ENCODE peak calls at places on chromosomes 1 and 21, in six cellular contexts. Y is PC-3, K is cardiac muscle cell, B is right atrium auricular region, V is prostate gland, D is SK-N-SH. J is an unnamed sample.

GRCh38 chr1:111553199-111553598 is 49.8 kb upstream of the ADORA3 start:
- DNase-seq in Y (peak), K (no peak), B (no peak), V (no peak), D (no peak), J (no peak)

GRCh38 chr1:18807334-18808063 is 52.0 kb downstream of the TAS1R2 start:
- DNase-seq in Y (no peak), K (no peak), B (no peak), V (no peak), D (no peak), J (no peak)

GRCh38 chr1:110383311-110383990 is 7.4 kb downstream of the SLC16A4 start:
- DNase-seq in Y (peak), K (no peak), B (no peak), V (no peak), D (no peak), J (no peak)

GRCh38 chr1:186306533-186306932 is 68.5 kb downstream of the TPR start:
- DNase-seq in Y (no peak), K (no peak), B (no peak), V (no peak), D (no peak), J (no peak)

GRCh38 chr21:28487455-28488070 is 505.1 kb downstream of the LTN1 start:
- DNase-seq in Y (no peak), K (no peak), B (no peak), V (no peak), D (no peak), J (no peak)

GRCh38 chr1:38013027-38013588 is 574 bp downstream of the UTP11 start:
- DNase-seq in Y (peak), K (no peak), B (no peak), V (no peak), D (no peak), J (no peak)

GRCh38 chr1:229344139-229344538 is 1.3 kb upstream of the CCSAP start:
- DNase-seq in Y (no peak), K (no peak), B (no peak), V (no peak), D (no peak), J (no peak)

GRCh38 chr1:207890136-207890738 is 20.7 kb downstream of the CD34 start:
- DNase-seq in Y (peak), K (no peak), B (peak), V (no peak), D (no peak), J (no peak)

GRCh38 chr1:235326719-235327558 is 1.0 kb downstream of the ARID4B start:
- DNase-seq in Y (peak), K (peak), B (peak), V (peak), D (peak), J (peak)

GRCh38 chr1:168628807-168629206 is 52.4 kb downstream of the XCL1 start:
- DNase-seq in Y (peak), K (no peak), B (no peak), V (no peak), D (no peak), J (no peak)

GRCh38 chr1:213244664-213245091 is 193.6 kb downstream of the RPS6KC1 start:
- DNase-seq in Y (peak), K (peak), B (no peak), V (no peak), D (peak), J (no peak)

GRCh38 chr1:31216016-31216415 is 23.7 kb downstream of the NKAIN1 start:
- DNase-seq in Y (no peak), K (peak), B (no peak), V (peak), D (peak), J (no peak)

GRCh38 chr1:1374068-1374860 is 743 bp downstream of the AURKAIP1 start:
- DNase-seq in Y (no peak), K (no peak), B (no peak), V (no peak), D (peak), J (no peak)

GRCh38 chr1:180219776-180220175 is 10.3 kb upstream of the LHX4 start:
- DNase-seq in Y (no peak), K (no peak), B (no peak), V (no peak), D (no peak), J (no peak)

GRCh38 chr1:28716336-28716735 is 20.4 kb upstream of the YTHDF2 start:
- DNase-seq in Y (no peak), K (no peak), B (no peak), V (no peak), D (no peak), J (no peak)

GRCh38 chr1:84403362-84403761 is 5.1 kb downstream of the DNASE2B start:
- DNase-seq in Y (no peak), K (no peak), B (no peak), V (no peak), D (no peak), J (no peak)

GRCh38 chr1:2451744-2452582 is 24.1 kb upstream of the PLCH2 start:
- DNase-seq in Y (peak), K (no peak), B (no peak), V (no peak), D (no peak), J (no peak)

GRCh38 chr1:115190766-115191165 is 101.5 kb upstream of the TSPAN2 start:
- DNase-seq in Y (no peak), K (no peak), B (no peak), V (no peak), D (no peak), J (no peak)

GRCh38 chr1:51156752-51157151 is 54.7 kb downstream of the C1orf185 start:
- DNase-seq in Y (no peak), K (no peak), B (no peak), V (no peak), D (no peak), J (no peak)

GRCh38 chr1:171754381-171754705 is 12.5 kb upstream of the VAMP4 start:
- DNase-seq in Y (no peak), K (no peak), B (no peak), V (no peak), D (no peak), J (no peak)

GRCh38 chr1:212687811-212688210 is 11.8 kb downstream of the BATF3 start:
- DNase-seq in Y (no peak), K (no peak), B (no peak), V (no peak), D (no peak), J (no peak)

GRCh38 chr21:29904359-29905282 is 35.2 kb downstream of the GRIK1 start:
- DNase-seq in Y (peak), K (no peak), B (no peak), V (no peak), D (no peak), J (no peak)

GRCh38 chr1:29390491-29391361 is 154.4 kb downstream of the PTPRU start:
- DNase-seq in Y (no peak), K (no peak), B (peak), V (no peak), D (no peak), J (no peak)

GRCh38 chr1:84998642-84999280 is 1.8 kb upstream of the MCOLN2 start:
- DNase-seq in Y (peak), K (peak), B (no peak), V (no peak), D (peak), J (no peak)

GRCh38 chr1:217191441-217191840 is 439.4 kb downstream of the GPATCH2 start:
- DNase-seq in Y (peak), K (no peak), B (no peak), V (no peak), D (no peak), J (no peak)

GRCh38 chr1:164651378-164651951 is 92.5 kb downstream of the PBX1 start:
- DNase-seq in Y (no peak), K (no peak), B (no peak), V (no peak), D (no peak), J (peak)

GRCh38 chr1:59509341-59509869 is 212.5 kb downstream of the FGGY start:
- DNase-seq in Y (no peak), K (no peak), B (no peak), V (no peak), D (no peak), J (no peak)

GRCh38 chr1:15919316-15919715 is 56.6 kb downstream of the ZBTB17 start:
- DNase-seq in Y (peak), K (no peak), B (no peak), V (no peak), D (no peak), J (no peak)

GRCh38 chr1:31218705-31219104 is 21.0 kb downstream of the NKAIN1 start:
- DNase-seq in Y (no peak), K (no peak), B (no peak), V (no peak), D (peak), J (no peak)

GRCh38 chr1:19648689-19649088 is 4.6 kb downstream of the NBL1 start:
- DNase-seq in Y (peak), K (no peak), B (no peak), V (peak), D (peak), J (no peak)

GRCh38 chr1:69523032-69523431 is 44.7 kb upstream of the LRRC7 start:
- DNase-seq in Y (peak), K (no peak), B (no peak), V (no peak), D (no peak), J (no peak)

GRCh38 chr1:36691374-36691773 is 208.7 kb upstream of the CSF3R start:
- DNase-seq in Y (peak), K (no peak), B (no peak), V (no peak), D (no peak), J (no peak)

GRCh38 chr1:235725493-235725892 is 75.9 kb upstream of the GNG4 start:
- DNase-seq in Y (no peak), K (no peak), B (no peak), V (no peak), D (no peak), J (no peak)

GRCh38 chr1:206735553-206736031 is 35.0 kb upstream of the IL19 start:
- DNase-seq in Y (no peak), K (no peak), B (no peak), V (no peak), D (no peak), J (no peak)

GRCh38 chr1:183757061-183757460 is 47.9 kb upstream of the RGL1 start:
- DNase-seq in Y (peak), K (no peak), B (no peak), V (no peak), D (no peak), J (no peak)

GRCh38 chr1:221294244-221294643 is 415.0 kb downstream of the HLX start:
- DNase-seq in Y (peak), K (no peak), B (no peak), V (no peak), D (no peak), J (no peak)

GRCh38 chr1:28058971-28059878 is 29.2 kb downstream of the EYA3 start:
- DNase-seq in Y (no peak), K (no peak), B (no peak), V (no peak), D (no peak), J (no peak)

GRCh38 chr1:223531742-223532341 is 133.7 kb downstream of the CAPN8 start:
- DNase-seq in Y (peak), K (peak), B (no peak), V (peak), D (peak), J (peak)

GRCh38 chr1:22041505-22041904 is 11.0 kb upstream of the CDC42 start:
- DNase-seq in Y (no peak), K (no peak), B (no peak), V (peak), D (no peak), J (no peak)

GRCh38 chr1:22038036-22038435 is 14.5 kb upstream of the CDC42 start:
- DNase-seq in Y (no peak), K (no peak), B (no peak), V (no peak), D (no peak), J (no peak)

GRCh38 chr1:22043175-22043769 is 9.2 kb upstream of the CDC42 start:
- DNase-seq in Y (peak), K (no peak), B (no peak), V (peak), D (no peak), J (no peak)

GRCh38 chr1:22037520-22037919 is 15.0 kb upstream of the CDC42 start:
- DNase-seq in Y (no peak), K (no peak), B (no peak), V (no peak), D (no peak), J (no peak)

DNA sequence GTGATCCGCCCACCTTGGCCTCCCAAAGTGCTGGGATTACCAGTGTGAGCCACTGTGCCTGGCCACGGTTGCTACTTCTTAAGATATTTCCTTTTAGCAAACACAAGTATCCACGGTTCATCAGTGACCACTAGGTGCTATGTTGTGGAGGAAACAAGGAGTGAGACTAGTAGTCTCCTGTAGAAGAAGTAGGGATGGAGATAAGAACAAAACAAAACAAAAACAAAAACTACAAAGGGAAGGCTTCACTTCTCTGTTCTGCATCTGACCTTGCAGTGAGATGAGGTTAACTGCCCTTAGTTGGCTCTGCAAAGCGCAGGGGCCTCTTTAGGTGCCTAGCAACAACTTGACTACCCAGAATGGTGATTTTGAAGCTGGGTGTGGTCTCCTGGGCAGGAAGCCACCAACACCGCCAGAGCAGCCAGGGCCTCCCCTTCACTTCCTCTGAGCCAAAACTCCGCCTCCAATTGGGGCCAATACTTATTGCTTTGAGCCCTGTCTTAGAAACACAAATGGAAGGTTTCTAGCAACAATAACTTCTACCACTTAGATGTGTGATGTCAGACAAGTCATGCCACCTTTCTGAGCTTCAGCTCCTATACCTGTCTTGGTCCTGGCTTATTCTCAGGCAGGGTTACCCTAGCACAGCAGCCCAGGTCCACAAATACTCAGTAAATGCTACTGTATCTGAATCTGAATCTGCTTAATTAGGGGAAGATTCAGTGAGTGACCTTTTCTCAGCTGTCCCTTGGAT is 12.7 kb upstream of the CDC42 start:
- DNase-seq in Y (peak), K (peak), B (no peak), V (peak), D (no peak), J (peak)
- TF ChIP-seq CTCF in Y (no peak), K (no peak), B (no peak), V (no peak), D (no peak), J (no peak)

DNA sequence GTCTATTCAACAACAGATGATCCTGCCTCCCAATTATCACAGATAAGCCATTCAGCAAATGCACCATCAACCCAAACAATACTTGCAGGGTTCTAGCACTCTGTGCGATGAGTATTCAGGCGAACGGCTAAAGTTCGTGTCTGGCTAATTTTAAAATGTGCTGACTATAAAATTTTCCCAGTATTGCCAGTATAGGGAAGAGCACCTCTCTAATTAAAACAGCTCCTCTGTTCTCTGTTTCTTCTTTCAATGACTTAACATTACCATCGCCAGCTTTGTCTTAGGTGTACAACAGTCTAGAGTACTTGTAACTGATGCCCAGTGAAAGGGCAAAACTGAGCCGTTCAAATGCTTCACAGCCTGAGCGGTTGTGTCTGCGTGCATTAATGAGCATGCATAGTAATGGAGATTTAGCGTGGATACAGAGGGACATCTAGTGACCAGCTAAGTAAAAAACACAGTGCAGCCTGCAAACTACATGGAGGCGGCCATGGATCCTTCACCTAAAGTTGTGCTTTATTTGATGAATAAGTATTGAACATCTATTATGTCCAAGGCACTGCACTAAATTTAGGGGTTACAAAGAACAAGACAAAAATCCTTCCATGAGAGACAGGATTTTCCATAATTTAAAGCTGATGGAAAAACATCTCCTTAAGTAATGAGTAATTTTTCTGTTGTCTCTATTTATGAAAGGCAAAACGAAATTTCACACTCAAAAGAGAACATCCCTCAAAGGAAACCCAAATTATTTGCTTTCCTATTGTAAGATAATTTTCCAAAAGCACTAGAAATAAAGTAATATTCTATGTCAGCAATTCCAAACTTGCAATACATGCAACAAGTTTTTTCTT is 120.0 kb downstream of the SETD4 start:
- DNase-seq in Y (peak), K (peak), B (peak), V (peak), D (peak), J (no peak)
- TF ChIP-seq CTCF in Y (peak), K (peak), B (peak), V (peak), D (peak), J (peak)

DNA sequence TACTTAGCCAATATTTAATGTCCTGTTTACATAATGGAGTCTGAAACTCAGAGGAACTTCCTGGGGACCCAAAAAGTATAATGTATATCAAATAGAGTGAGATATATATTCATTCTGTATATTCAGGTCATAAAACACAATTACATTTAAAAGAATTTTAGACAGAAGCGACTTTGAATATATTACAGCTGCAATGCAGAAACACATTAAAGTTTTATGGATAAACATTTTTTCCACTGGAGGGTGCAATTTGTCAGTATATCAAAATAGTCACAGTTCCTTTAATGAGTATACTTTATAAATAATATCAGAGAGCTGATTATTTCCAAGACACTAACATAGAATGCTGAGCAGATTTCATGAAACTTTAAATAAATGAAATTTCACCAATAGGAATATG is 43.9 kb upstream of the CRB1 start:
- DNase-seq in Y (peak), K (no peak), B (no peak), V (no peak), D (peak), J (no peak)
- TF ChIP-seq CTCF in Y (peak), K (peak), B (no peak), V (no peak), D (peak), J (no peak)

GRCh38 chr1:33050221-33051076 is 13.8 kb upstream of the AK2 start:
- DNase-seq in Y (peak), K (no peak), B (no peak), V (no peak), D (no peak), J (no peak)
- TF ChIP-seq CTCF in Y (peak), K (peak), B (no peak), V (no peak), D (no peak), J (no peak)

DNA sequence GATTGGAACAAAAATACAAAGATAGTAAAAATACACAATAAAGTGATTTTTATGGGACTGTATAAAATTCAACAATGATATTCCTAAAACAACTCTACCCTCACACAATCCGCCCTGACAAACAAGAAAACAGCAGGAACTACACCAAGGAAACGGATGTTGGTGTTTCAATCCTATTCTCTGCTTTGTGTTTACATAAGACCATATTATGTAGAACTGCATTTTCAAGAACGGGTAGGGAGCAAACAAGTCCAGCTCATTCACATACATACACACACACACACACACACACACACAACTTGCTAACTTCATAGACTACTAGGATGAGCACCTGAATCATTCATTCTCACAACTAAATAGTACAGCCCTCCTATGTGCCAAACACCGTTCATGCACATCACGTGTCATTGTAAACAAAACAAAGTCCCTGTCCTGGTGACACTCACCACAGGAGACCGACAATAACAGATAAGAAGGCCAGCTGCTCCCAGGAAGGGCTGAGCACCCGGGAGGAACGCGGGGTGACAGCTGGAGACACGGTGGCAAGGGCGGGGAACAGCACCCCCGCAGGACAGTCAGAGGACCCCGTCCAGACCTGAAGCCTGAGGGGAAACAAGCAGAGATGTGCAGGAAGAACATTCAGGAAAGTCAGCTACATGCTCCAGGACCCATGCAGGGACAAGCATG is 43.0 kb downstream of the NPHP4 start:
- DNase-seq in Y (peak), K (no peak), B (no peak), V (no peak), D (peak), J (no peak)
- TF ChIP-seq CTCF in Y (peak), K (peak), B (no peak), V (no peak), D (no peak), J (no peak)

GRCh38 chr21:44950016-44950326 is 10.1 kb downstream of the SLX9 start:
- DNase-seq in Y (no peak), K (no peak), B (no peak), V (no peak), D (no peak), J (no peak)
- TF ChIP-seq CTCF in Y (no peak), K (no peak), B (no peak), V (no peak), D (no peak), J (peak)

DNA sequence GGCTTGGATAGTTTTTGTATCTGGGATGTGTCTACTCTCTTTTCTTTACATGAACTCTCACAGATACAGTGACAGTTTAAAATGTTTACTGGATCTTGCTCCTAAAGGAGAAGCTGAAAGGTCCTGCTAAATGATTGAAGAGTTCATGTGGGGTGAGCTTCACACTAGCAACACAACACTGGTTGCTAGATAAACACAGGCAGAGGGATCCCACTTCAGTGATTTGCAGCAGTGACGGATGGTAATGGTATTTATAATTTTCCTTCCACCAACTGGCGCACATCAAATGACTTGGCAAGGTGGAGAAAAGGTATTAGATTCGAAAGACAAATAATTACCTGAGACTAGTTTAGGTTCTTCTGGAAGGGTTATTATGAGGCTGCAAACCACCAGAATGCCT is 270.2 kb downstream of the TBX15 start:
- DNase-seq in Y (no peak), K (no peak), B (no peak), V (no peak), D (no peak), J (no peak)
- TF ChIP-seq CTCF in Y (no peak), K (no peak), B (no peak), V (no peak), D (no peak), J (no peak)